ENCODE peak calls at places on chromosome 7, in ten cellular contexts. L is fibroblast of lung, X is HepG2, C is HFFc6, O is fibroblast of mammary gland, I is heart left ventricle, E is Calu3, J is GM10248, Z is tibial nerve, F is AG04450. S is an unnamed sample.

GRCh38 chr7:27377988-27378387 is 135.4 kb downstream of the EVX1 start:
- DNase-seq in L (no peak), X (peak), C (no peak), O (no peak), I (no peak), E (no peak), J (no peak), Z (no peak), F (no peak), S (no peak)

GRCh38 chr7:36546331-36546730 is 156.7 kb downstream of the ANLN start:
- DNase-seq in L (no peak), X (no peak), C (no peak), O (no peak), I (no peak), E (no peak), J (no peak), Z (no peak), F (no peak), S (no peak)

GRCh38 chr7:36036590-36036989 is 116.5 kb upstream of the EEPD1 start:
- DNase-seq in L (peak), X (no peak), C (peak), O (no peak), I (peak), E (peak), J (no peak), Z (no peak), F (no peak), S (no peak)

GRCh38 chr7:27808626-27809025 is 68.7 kb downstream of the TAX1BP1 start:
- DNase-seq in L (peak), X (no peak), C (peak), O (peak), I (no peak), E (no peak), J (no peak), Z (no peak), F (peak), S (no peak)

GRCh38 chr7:51430480-51431086 is 114.0 kb upstream of the COBL start:
- DNase-seq in L (peak), X (peak), C (peak), O (peak), I (no peak), E (peak), J (peak), Z (peak), F (no peak), S (peak)

GRCh38 chr7:150980663-150981062 is 2.5 kb upstream of the KCNH2 start:
- DNase-seq in L (no peak), X (no peak), C (no peak), O (no peak), I (no peak), E (no peak), J (no peak), Z (no peak), F (no peak), S (no peak)

GRCh38 chr7:1197997-1198632 is 34.6 kb upstream of the UNCX start:
- DNase-seq in L (peak), X (no peak), C (peak), O (peak), I (no peak), E (no peak), J (no peak), Z (no peak), F (peak), S (no peak)

GRCh38 chr7:7970620-7971307 is 2.2 kb downstream of the GLCCI1 start:
- DNase-seq in L (peak), X (no peak), C (peak), O (no peak), I (no peak), E (no peak), J (no peak), Z (no peak), F (no peak), S (no peak)

GRCh38 chr7:51732951-51733350 is 416.3 kb upstream of the COBL start:
- DNase-seq in L (no peak), X (no peak), C (no peak), O (no peak), I (no peak), E (no peak), J (no peak), Z (no peak), F (no peak), S (no peak)

GRCh38 chr7:106952658-106953231 is 87.7 kb downstream of the PIK3CG start:
- DNase-seq in L (no peak), X (no peak), C (no peak), O (no peak), I (peak), E (no peak), J (no peak), Z (peak), F (no peak), S (no peak)

GRCh38 chr7:1564603-1565022 is 5.2 kb downstream of the PSMG3 start:
- DNase-seq in L (peak), X (no peak), C (no peak), O (peak), I (no peak), E (no peak), J (no peak), Z (no peak), F (no peak), S (no peak)

GRCh38 chr7:69036301-69036700 is 562.0 kb upstream of the AUTS2 start:
- DNase-seq in L (no peak), X (no peak), C (no peak), O (no peak), I (no peak), E (no peak), J (no peak), Z (no peak), F (no peak), S (no peak)
- TF ChIP-seq CTCF in L (no peak), X (no peak), C (no peak), O (no peak), I (no peak), E (no peak), J (no peak), Z (no peak), F (no peak), S (no peak)

DNA sequence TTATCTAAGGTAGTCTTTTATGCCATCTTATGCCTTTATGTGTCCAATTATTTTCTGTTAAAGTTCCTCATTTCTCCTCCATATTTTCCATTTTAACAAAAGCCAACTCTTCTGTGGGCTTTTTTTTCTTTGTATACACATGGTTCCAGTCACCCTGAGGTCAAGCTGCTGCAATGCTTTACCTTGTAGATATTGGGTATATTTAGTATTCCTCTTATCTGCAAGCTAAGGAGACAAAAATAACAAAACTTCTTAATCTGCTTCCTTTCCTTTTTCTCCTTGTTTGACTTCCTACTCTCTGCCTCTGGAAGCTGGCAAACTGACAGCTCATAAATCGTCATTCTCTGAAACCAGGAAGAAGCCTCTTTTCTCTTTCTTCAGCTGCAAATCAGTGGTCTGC is 885.0 kb upstream of the LRRN3 start:
- DNase-seq in L (peak), X (no peak), C (no peak), O (no peak), I (no peak), E (no peak), J (no peak), Z (no peak), F (no peak), S (no peak)
- TF ChIP-seq CTCF in L (no peak), X (no peak), C (no peak), O (no peak), I (no peak), E (no peak), J (no peak), Z (no peak), F (no peak), S (no peak)

GRCh38 chr7:11557627-11558026 is 274.4 kb downstream of the THSD7A start:
- DNase-seq in L (peak), X (peak), C (no peak), O (peak), I (no peak), E (peak), J (peak), Z (peak), F (no peak), S (no peak)

GRCh38 chr7:11548532-11548931 is 283.5 kb downstream of the THSD7A start:
- DNase-seq in L (no peak), X (no peak), C (no peak), O (peak), I (no peak), E (no peak), J (no peak), Z (no peak), F (no peak), S (no peak)

GRCh38 chr7:11551470-11551869 is 280.5 kb downstream of the THSD7A start:
- DNase-seq in L (no peak), X (no peak), C (no peak), O (no peak), I (no peak), E (no peak), J (no peak), Z (no peak), F (no peak), S (no peak)

GRCh38 chr7:11552676-11553075 is 279.3 kb downstream of the THSD7A start:
- DNase-seq in L (no peak), X (no peak), C (no peak), O (no peak), I (no peak), E (no peak), J (no peak), Z (no peak), F (no peak), S (no peak)
- TF ChIP-seq CTCF in L (no peak), X (no peak), C (no peak), O (no peak), I (no peak), E (no peak), J (no peak), Z (no peak), F (no peak), S (no peak)

GRCh38 chr7:40763319-40764287 is 628.8 kb downstream of the SUGCT start:
- DNase-seq in L (peak), X (no peak), C (peak), O (peak), I (no peak), E (no peak), J (no peak), Z (no peak), F (peak), S (no peak)
- TF ChIP-seq CTCF in L (peak), X (no peak), C (peak), O (peak), I (peak), E (no peak), J (no peak), Z (no peak), F (peak), S (no peak)

DNA sequence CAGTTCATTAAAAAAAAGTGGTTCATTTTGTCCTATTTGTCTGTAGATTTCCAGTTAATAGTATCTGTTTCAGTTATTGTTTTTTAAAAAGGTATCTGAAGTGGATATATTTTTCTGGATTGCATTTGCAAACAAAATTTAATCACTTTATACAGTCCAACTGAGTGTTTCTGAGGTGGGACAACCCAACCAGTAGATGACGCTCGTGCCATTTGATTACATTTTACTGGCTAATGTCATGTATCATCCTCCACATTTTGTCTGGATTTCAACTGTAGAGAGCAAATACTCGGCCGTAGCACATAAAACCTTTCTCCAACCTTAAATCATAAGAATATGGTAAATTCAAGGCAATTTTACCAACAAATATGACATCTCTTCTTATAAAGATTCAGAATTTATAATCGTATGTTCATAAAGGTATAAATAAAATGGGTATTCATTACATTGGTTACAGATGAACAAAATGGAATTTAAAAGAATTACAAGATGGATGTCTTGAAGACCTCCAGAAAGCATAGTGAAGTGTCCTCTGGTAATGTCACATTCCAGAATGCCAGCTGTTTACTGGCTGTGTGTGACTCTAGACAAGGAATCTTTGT is 789.0 kb downstream of the PHTF2 start:
- DNase-seq in L (no peak), X (peak), C (no peak), O (peak), I (no peak), E (peak), J (no peak), Z (no peak), F (no peak), S (no peak)
- TF ChIP-seq CTCF in L (peak), X (peak), C (peak), O (peak), I (peak), E (no peak), J (peak), Z (no peak), F (peak), S (peak)

GRCh38 chr7:13989138-13989943 is at the start of gene ETV1:
- DNase-seq in L (peak), X (peak), C (peak), O (peak), I (peak), E (peak), J (no peak), Z (peak), F (no peak), S (no peak)
- TF ChIP-seq CTCF in L (peak), X (peak), C (peak), O (peak), I (peak), E (peak), J (no peak), Z (peak), F (peak), S (no peak)